ENCODE peak calls at places on chromosomes 2 and 18, in eight cellular contexts. X, M, K, C, U, L, R and I are unnamed samples.

GRCh38 chr2:103875111-103875510 is 978.8 kb upstream of the POU3F3 start:
- DNase-seq in M (no peak), C (no peak), L (no peak), R (no peak), U (no peak), X (no peak), K (no peak), I (no peak)

GRCh38 chr18:26082475-26082874 is 7.9 kb downstream of the SS18 start:
- DNase-seq in R (no peak), C (no peak), U (no peak), L (no peak), M (no peak), X (no peak), K (no peak), I (no peak)

GRCh38 chr2:11056614-11057013 is 98.7 kb upstream of the SLC66A3 start:
- DNase-seq in M (no peak), K (no peak), U (no peak), C (peak), L (no peak), R (no peak), X (no peak), I (no peak)

GRCh38 chr18:50839341-50839740 is 19.5 kb upstream of the MRO start:
- DNase-seq in C (no peak), M (no peak), L (no peak), R (no peak), K (no peak), U (no peak), X (no peak), I (no peak)

GRCh38 chr2:118747066-118747465 is 100.4 kb downstream of the EN1 start:
- DNase-seq in M (no peak), X (no peak), K (no peak), C (no peak), U (no peak), R (no peak), L (no peak), I (no peak)

GRCh38 chr18:1495387-1495786 is 590.7 kb downstream of the ADCYAP1 start:
- DNase-seq in X (no peak), R (no peak), U (no peak), C (no peak), L (no peak), K (no peak), M (no peak), I (no peak)

GRCh38 chr18:56043691-56044090 is 455.7 kb upstream of the TCF4 start:
- DNase-seq in M (no peak), U (no peak), X (no peak), L (no peak), R (no peak), C (no peak), K (no peak), I (no peak)

GRCh38 chr18:79343567-79344207 is 52.0 kb upstream of the NFATC1 start:
- DNase-seq in U (no peak), X (no peak), C (no peak), R (no peak), K (no peak), L (no peak), M (no peak), I (no peak)

GRCh38 chr2:29367986-29368677 is 252.9 kb downstream of the CLIP4 start:
- DNase-seq in M (no peak), L (no peak), R (no peak), K (no peak), X (no peak), C (no peak), U (no peak), I (no peak)

GRCh38 chr18:40911041-40911440 is 1044.0 kb upstream of the PIK3C3 start:
- DNase-seq in R (no peak), C (no peak), L (no peak), M (no peak), X (no peak), K (no peak), U (no peak), I (no peak)

GRCh38 chr18:4510709-4511108 is 55.6 kb upstream of the DLGAP1 start:
- DNase-seq in U (no peak), R (no peak), M (peak), L (no peak), C (peak), X (no peak), K (no peak), I (peak)

GRCh38 chr2:72145658-72146329 is 1.9 kb downstream of the CYP26B1 start:
- DNase-seq in C (peak), L (no peak), X (no peak), M (no peak), K (peak), U (no peak), R (peak), I (peak)

GRCh38 chr2:106523980-106524665 is 37.0 kb downstream of the CD8B2 start:
- DNase-seq in K (no peak), X (no peak), R (no peak), U (no peak), M (no peak), L (no peak), C (no peak), I (no peak)

GRCh38 chr18:48321121-48321520 is 88.1 kb downstream of the ZBTB7C start:
- DNase-seq in X (no peak), C (no peak), R (no peak), L (no peak), M (no peak), K (no peak), U (no peak), I (no peak)

GRCh38 chr18:32319084-32319483 is 129.2 kb downstream of the MEP1B start:
- DNase-seq in U (no peak), X (no peak), K (no peak), C (no peak), R (no peak), M (no peak), L (no peak), I (no peak)

DNA sequence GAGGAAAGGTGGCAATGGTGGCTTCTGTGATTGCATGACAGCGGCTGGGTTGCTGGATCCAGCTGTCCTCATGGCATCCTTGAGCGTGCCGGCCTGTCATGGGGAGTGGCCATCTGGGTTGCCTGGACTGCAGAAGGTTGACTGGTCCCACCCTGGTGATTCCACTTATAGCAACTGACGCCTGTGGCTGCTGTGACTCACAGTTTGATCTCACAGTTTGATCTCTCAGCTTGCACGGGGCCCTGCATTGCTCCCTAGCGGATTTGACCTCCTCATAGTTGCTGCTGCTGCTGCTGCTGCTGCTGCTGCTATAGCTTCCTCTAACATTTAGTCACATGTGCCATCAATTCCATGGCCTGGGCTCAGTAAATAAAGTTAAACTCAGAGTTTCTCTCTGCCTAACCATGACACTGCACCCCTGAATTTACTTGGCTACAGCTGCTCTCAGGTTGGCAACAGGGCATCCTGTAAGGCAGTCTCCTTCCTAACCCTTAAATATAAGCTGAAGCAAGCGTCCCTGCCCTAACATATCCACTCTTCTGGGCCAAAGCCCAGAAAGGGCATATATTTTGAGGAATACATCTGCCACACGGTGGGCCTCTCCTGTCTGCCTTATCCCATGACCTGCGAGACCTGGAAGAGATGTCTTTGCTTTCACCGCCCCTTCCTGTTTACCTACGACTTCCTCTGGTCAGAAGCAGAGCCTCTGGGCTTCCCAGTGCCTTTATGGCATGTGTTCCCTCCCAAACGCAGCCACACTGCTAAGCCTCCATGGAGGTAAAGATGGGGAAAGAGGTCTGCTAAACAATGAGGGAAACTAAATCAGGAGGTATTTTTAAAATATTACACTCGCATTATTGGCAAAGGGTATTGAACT is 37.8 kb upstream of the CCDC150 start:
- DNase-seq in X (peak), U (no peak), C (no peak), M (no peak), K (peak), L (no peak), R (peak), I (no peak)
- TF ChIP-seq CTCF in X (peak), U (no peak), C (no peak), M (no peak), K (no peak), L (no peak), R (no peak), I (no peak)

GRCh38 chr2:60555066-60555793 is 1.8 kb upstream of the BCL11A start:
- DNase-seq in L (no peak), X (no peak), R (no peak), C (peak), M (peak), K (peak), U (peak), I (peak)
- TF ChIP-seq CTCF in L (peak), X (peak), R (peak), C (peak), M (peak), K (peak), U (peak), I (peak)

GRCh38 chr2:101057051-101057933 is 55.2 kb downstream of the RPL31 start:
- DNase-seq in M (no peak), X (no peak), R (no peak), U (no peak), K (no peak), L (no peak), C (no peak), I (no peak)
- TF ChIP-seq CTCF in M (no peak), X (no peak), R (no peak), U (no peak), K (no peak), L (no peak), C (no peak), I (no peak)

GRCh38 chr2:43542285-43542933 is 53.4 kb downstream of the THADA start:
- DNase-seq in M (peak), X (no peak), L (no peak), C (peak), R (no peak), U (no peak), K (no peak), I (peak)
- TF ChIP-seq CTCF in M (peak), X (peak), L (peak), C (peak), R (peak), U (peak), K (peak), I (peak)

GRCh38 chr2:214830794-214831346 is 21.4 kb upstream of the BARD1 start:
- DNase-seq in M (no peak), C (peak), L (no peak), X (no peak), U (no peak), K (no peak), R (no peak), I (no peak)
- TF ChIP-seq CTCF in M (peak), C (peak), L (no peak), X (peak), U (peak), K (peak), R (peak), I (peak)